ENCODE peak calls at places on chromosomes 16 and 17, in four cellular contexts. C is AG09319, O is brain microvascular endothelial cell, W is pancreas. V is an unnamed sample.

GRCh38 chr17:28901866-28902818 is 737 bp downstream of the DHRS13 start:
- DNase-seq in C (no peak), O (no peak), W (no peak), V (peak; percentile 34)

GRCh38 chr17:80362428-80363119 is 52.4 kb upstream of the ENDOV start:
- DNase-seq in C (peak; percentile 7), O (peak; percentile 47), W (no peak), V (no peak)

GRCh38 chr16:20729141-20729540 is 12.5 kb downstream of the THUMPD1 start:
- DNase-seq in C (no peak), O (no peak), W (no peak), V (no peak)

GRCh38 chr17:8965394-8966168 is at the start of gene PIK3R5:
- DNase-seq in C (no peak), O (no peak), W (peak; percentile 87), V (no peak)

GRCh38 chr16:1876468-1876867 is 4.5 kb upstream of the MEIOB start:
- DNase-seq in C (no peak), O (no peak), W (no peak), V (no peak)

GRCh38 chr16:84603115-84603816 is 14.6 kb downstream of the COTL1 start:
- DNase-seq in C (peak; percentile 85), O (peak; percentile 98), W (no peak), V (peak; percentile 80)

GRCh38 chr16:69904495-69905170 is 46.5 kb upstream of the CLEC18A start:
- DNase-seq in C (no peak), O (no peak), W (no peak), V (no peak)

GRCh38 chr17:79042421-79043190 is 18.6 kb downstream of the C1QTNF1 start:
- DNase-seq in C (no peak), O (peak; percentile 33), W (peak; percentile 91), V (peak; percentile 86)

GRCh38 chr17:63418540-63418939 is 27.6 kb downstream of the CYB561 start:
- DNase-seq in C (no peak), O (no peak), W (no peak), V (no peak)

GRCh38 chr16:19135896-19136438 is 22.2 kb downstream of the ITPRIPL2 start:
- DNase-seq in C (no peak), O (no peak), W (no peak), V (no peak)

GRCh38 chr17:72119963-72120877 is 600 bp upstream of the SOX9 start:
- DNase-seq in C (no peak), O (peak; percentile 77), W (peak; percentile 80), V (no peak)

GRCh38 chr17:73782641-73783381 is 138.6 kb upstream of the SDK2 start:
- DNase-seq in C (no peak), O (no peak), W (no peak), V (no peak)

GRCh38 chr17:74211141-74211928 is 2.0 kb upstream of the TTYH2 start:
- DNase-seq in C (no peak), O (no peak), W (no peak), V (no peak)

GRCh38 chr17:78973196-78973595 is 6.5 kb downstream of the LGALS3BP start:
- DNase-seq in C (no peak), O (no peak), W (no peak), V (no peak)

GRCh38 chr16:67212766-67213165 is 13.8 kb downstream of the ELMO3 start:
- DNase-seq in C (no peak), O (no peak), W (no peak), V (no peak)

GRCh38 chr16:85423631-85424030 is 189.5 kb upstream of the GSE1 start:
- DNase-seq in C (no peak), O (no peak), W (peak; percentile 56), V (no peak)

GRCh38 chr16:1366712-1367299 is 15.1 kb downstream of the GNPTG start:
- DNase-seq in C (no peak), O (no peak), W (no peak), V (no peak)

GRCh38 chr17:70375813-70376448 is 206.6 kb downstream of the KCNJ2 start:
- DNase-seq in C (no peak), O (no peak), W (no peak), V (no peak)

GRCh38 chr16:9197957-9198661 is 106.7 kb downstream of the HAPSTR1 start:
- DNase-seq in C (no peak), O (no peak), W (no peak), V (no peak)

DNA sequence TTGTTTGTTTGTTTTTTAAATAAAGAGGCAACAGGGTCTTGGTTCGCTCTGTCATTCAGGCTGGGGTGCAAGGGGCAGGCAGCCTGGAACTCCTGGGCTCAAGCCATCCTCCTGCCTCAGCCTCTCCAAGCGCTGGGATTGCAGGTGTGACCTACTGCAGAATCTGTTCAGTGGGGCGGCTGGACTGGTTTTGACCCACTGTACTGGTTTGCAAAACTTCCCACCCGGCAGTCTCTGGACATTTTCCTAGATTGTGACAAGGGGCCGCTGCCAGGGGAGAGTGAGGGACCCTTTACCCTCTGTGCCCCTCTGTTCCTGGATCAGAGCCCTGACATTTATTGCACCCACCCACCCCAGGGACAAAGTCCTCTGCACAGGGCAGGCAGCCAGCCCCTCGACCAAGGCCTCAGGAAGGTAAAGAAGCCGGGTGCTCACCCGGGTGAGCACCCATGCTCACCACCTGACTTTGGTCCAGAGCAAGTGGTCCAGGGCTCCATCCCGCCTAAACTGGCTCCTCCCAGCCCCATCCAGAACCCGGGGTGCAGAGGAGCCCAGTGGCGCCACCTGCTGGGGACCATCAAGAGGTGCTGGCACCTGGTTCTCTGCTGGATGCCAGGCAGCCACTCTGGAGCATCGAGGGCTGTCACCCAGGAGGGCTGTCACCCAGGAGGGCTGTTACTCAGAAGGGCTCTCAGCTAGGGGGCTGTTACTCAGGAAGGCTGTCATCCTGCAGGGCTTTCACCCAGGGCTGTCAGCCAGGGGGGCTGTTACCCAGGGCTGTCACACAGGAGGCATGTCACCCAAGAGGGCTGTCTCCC is 98.9 kb downstream of the TNFRSF13B start:
- DNase-seq in C (no peak), O (no peak), W (no peak), V (no peak)
- TF ChIP-seq CTCF in C (peak; percentile 50), O (peak; percentile 80), W (peak; percentile 9), V (no peak)

GRCh38 chr16:87332150-87332549 is 15.0 kb upstream of the C16orf95 start:
- DNase-seq in C (no peak), O (peak; percentile 12), W (no peak), V (no peak)
- TF ChIP-seq CTCF in C (no peak), O (no peak), W (no peak), V (no peak)

GRCh38 chr16:75679366-75679765 is 2.6 kb upstream of the CPHXL2 start:
- DNase-seq in C (no peak), O (no peak), W (no peak), V (no peak)
- TF ChIP-seq CTCF in C (no peak), O (no peak), W (no peak), V (no peak)

GRCh38 chr16:31354394-31355291 is at the start of gene ITGAX:
- DNase-seq in C (no peak), O (peak; percentile 45), W (no peak), V (no peak)

GRCh38 chr16:31360296-31360695 is 5.3 kb downstream of the ITGAX start:
- DNase-seq in C (no peak), O (no peak), W (no peak), V (no peak)

GRCh38 chr16:31355701-31356100 is 725 bp downstream of the ITGAX start:
- DNase-seq in C (no peak), O (no peak), W (no peak), V (no peak)

GRCh38 chr16:31356566-31357323 is 1.8 kb downstream of the ITGAX start:
- DNase-seq in C (no peak), O (no peak), W (no peak), V (no peak)

GRCh38 chr16:31357324-31358156 is 2.6 kb downstream of the ITGAX start:
- DNase-seq in C (no peak), O (no peak), W (peak; percentile 28), V (no peak)
- TF ChIP-seq CTCF in C (no peak), O (no peak), W (no peak), V (no peak)

GRCh38 chr17:5418858-5419355 is 555 bp downstream of the NUP88 start:
- DNase-seq in C (no peak), O (peak; percentile 35), W (no peak), V (no peak)

GRCh38 chr17:5419356-5419958 is at the start of gene NUP88:
- DNase-seq in C (peak; percentile 89), O (peak; percentile 97), W (peak; percentile 94), V (peak; percentile 80)

GRCh38 chr17:5410594-5411272 is 8.7 kb downstream of the NUP88 start:
- DNase-seq in C (no peak), O (no peak), W (no peak), V (no peak)

GRCh38 chr17:5416886-5417285 is 2.6 kb downstream of the NUP88 start:
- DNase-seq in C (no peak), O (no peak), W (no peak), V (no peak)

GRCh38 chr17:5413682-5414081 is 5.8 kb downstream of the NUP88 start:
- DNase-seq in C (peak; percentile 74), O (peak; percentile 39), W (no peak), V (no peak)
- TF ChIP-seq CTCF in C (no peak), O (no peak), W (no peak), V (no peak)

GRCh38 chr17:697682-698081 is 17.0 kb downstream of the VPS53 start:
- DNase-seq in C (no peak), O (no peak), W (no peak), V (no peak)

GRCh38 chr17:704111-704864 is 10.4 kb downstream of the VPS53 start:
- DNase-seq in C (no peak), O (no peak), W (no peak), V (no peak)

GRCh38 chr17:703081-703875 is 11.4 kb downstream of the VPS53 start:
- DNase-seq in C (no peak), O (no peak), W (no peak), V (no peak)

GRCh38 chr17:699350-699749 is 15.3 kb downstream of the VPS53 start:
- DNase-seq in C (no peak), O (no peak), W (no peak), V (no peak)

DNA sequence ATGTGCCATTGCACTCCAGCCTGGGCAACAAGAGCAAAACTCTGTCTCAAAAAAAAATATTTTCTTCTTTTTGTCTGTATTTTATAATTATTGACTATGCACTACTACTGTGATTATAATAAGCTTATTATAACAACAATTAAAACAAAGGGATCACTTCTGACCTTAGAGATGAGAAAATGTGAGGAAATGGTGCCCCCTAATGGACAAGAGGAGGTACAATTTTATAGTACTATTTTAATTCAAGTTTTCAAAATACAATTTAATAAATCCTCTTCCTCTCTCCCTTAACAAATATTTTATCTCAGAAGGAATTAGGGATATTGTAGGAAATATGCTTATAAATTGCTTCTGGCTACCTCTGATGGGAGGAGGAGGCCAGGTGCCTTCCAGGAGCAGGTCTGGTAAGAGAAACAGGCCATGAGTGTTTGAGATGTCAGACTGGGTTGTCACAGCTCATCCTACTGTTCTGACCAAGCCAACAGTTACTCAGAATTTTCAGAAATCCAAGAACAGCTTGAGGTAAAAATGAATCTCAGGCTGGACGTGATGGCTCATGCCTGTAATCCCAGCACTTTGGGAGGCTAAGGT is 14.0 kb downstream of the VPS53 start:
- DNase-seq in C (no peak), O (no peak), W (no peak), V (no peak)
- TF ChIP-seq CTCF in C (peak; percentile 45), O (peak; percentile 46), W (peak; percentile 40), V (peak; percentile 36)